ENCODE peak calls at places on chromosomes 4 and X, in seven cellular contexts. R, G, Y, F, Q, H and O are unnamed samples.

GRCh38 chrX:66076801-66077200 is 36.9 kb upstream of the VSIG4 start:
- DNase-seq in H (no peak), F (no peak), R (no peak), Q (no peak), Y (no peak), G (no peak), O (no peak)

GRCh38 chr4:62407534-62407933 is 1207.4 kb downstream of the ADGRL3 start:
- DNase-seq in H (no peak), R (no peak), Y (no peak), Q (no peak), G (no peak), F (no peak), O (no peak)

GRCh38 chr4:25308761-25309160 is 3.8 kb upstream of the ZCCHC4 start:
- DNase-seq in H (no peak), Q (no peak), Y (no peak), F (no peak), G (peak), R (no peak), O (no peak)

GRCh38 chr4:185623444-185624247 is 88.3 kb upstream of the PDLIM3 start:
- DNase-seq in H (no peak), R (no peak), G (no peak), F (no peak), Y (no peak), Q (no peak), O (no peak)

GRCh38 chrX:66200855-66201795 is 37.1 kb downstream of the HEPH start:
- DNase-seq in H (no peak), Y (no peak), Q (no peak), G (peak), F (no peak), R (peak), O (peak)

GRCh38 chr4:14218641-14219040 is 591.1 kb upstream of the BOD1L1 start:
- DNase-seq in H (no peak), F (peak), G (no peak), Q (no peak), Y (no peak), R (peak), O (no peak)

GRCh38 chr4:106914223-106914622 is 121.9 kb downstream of the DKK2 start:
- DNase-seq in R (peak), H (no peak), F (no peak), Q (no peak), G (peak), Y (no peak), O (no peak)

GRCh38 chr4:21307709-21308108 is 607.5 kb downstream of the PACRGL start:
- DNase-seq in Q (no peak), G (no peak), R (no peak), Y (no peak), H (no peak), F (no peak), O (no peak)

GRCh38 chr4:17934286-17934685 is 87.3 kb downstream of the LCORL start:
- DNase-seq in Y (no peak), G (no peak), Q (no peak), R (no peak), H (no peak), F (no peak), O (no peak)

GRCh38 chrX:150219374-150220185 is 143.5 kb upstream of the MAMLD1 start:
- DNase-seq in Q (no peak), H (no peak), R (no peak), Y (no peak), F (peak), G (peak), O (peak)

GRCh38 chr4:95585016-95585695 is 36.4 kb upstream of the UNC5C start:
- DNase-seq in G (no peak), Y (no peak), R (peak), H (no peak), Q (no peak), F (no peak), O (no peak)

GRCh38 chr4:74944354-74944793 is 11.5 kb downstream of the PARM1 start:
- DNase-seq in F (no peak), Y (no peak), G (no peak), Q (no peak), H (peak), R (no peak), O (peak)

GRCh38 chrX:79570524-79571240 is 203.5 kb upstream of the ITM2A start:
- DNase-seq in Y (no peak), Q (no peak), F (no peak), H (no peak), G (no peak), R (no peak), O (no peak)

GRCh38 chr4:37765741-37766140 is 60.7 kb upstream of the PGM2 start:
- DNase-seq in R (no peak), Q (no peak), G (no peak), Y (no peak), H (no peak), F (no peak), O (peak)

GRCh38 chr4:45004847-45005565 is 278.6 kb upstream of the GNPDA2 start:
- DNase-seq in R (peak), Q (no peak), Y (no peak), F (no peak), G (no peak), H (no peak), O (peak)

GRCh38 chrX:136754641-136755040 is 26.1 kb downstream of the ARHGEF6 start:
- DNase-seq in Q (peak), H (no peak), G (peak), F (no peak), Y (peak), R (no peak), O (no peak)

GRCh38 chr4:1549638-1550035 is 134.5 kb downstream of the FAM53A start:
- DNase-seq in Q (no peak), G (no peak), R (no peak), Y (no peak), H (no peak), F (no peak), O (no peak)

GRCh38 chr4:156805696-156806095 is 165.9 kb downstream of the PDGFC start:
- DNase-seq in R (peak), Y (no peak), G (no peak), F (no peak), Q (no peak), H (no peak), O (no peak)

GRCh38 chr4:92477309-92477708 is 173.5 kb downstream of the GRID2 start:
- DNase-seq in H (no peak), R (peak), G (no peak), Y (no peak), F (no peak), Q (no peak), O (no peak)

GRCh38 chr4:41331224-41331623 is 74.5 kb downstream of the UCHL1 start:
- DNase-seq in Q (no peak), H (no peak), Y (no peak), G (no peak), R (no peak), F (no peak), O (no peak)

GRCh38 chr4:132818091-132818490 is 331.0 kb upstream of the PCDH10 start:
- DNase-seq in Q (no peak), F (no peak), Y (no peak), R (no peak), G (no peak), H (no peak), O (no peak)

GRCh38 chrX:8868070-8868795 is 67.0 kb upstream of the FAM9A start:
- DNase-seq in R (peak), Y (no peak), G (peak), F (no peak), Q (no peak), H (no peak), O (no peak)

GRCh38 chr4:111712093-111712677 is 433.1 kb upstream of the FAM241A start:
- DNase-seq in F (no peak), Y (no peak), H (no peak), Q (no peak), R (no peak), G (no peak), O (no peak)

GRCh38 chr4:19130836-19131235 is 1109.3 kb upstream of the LCORL start:
- DNase-seq in Y (no peak), H (no peak), G (peak), Q (no peak), F (no peak), R (peak), O (no peak)

GRCh38 chr4:109465065-109465464 is 31.4 kb downstream of the SEC24B start:
- DNase-seq in R (peak), Y (no peak), F (no peak), H (no peak), Q (no peak), G (peak), O (no peak)

GRCh38 chrX:1534321-1535168 is 2.4 kb downstream of the P2RY8 start:
- DNase-seq in F (no peak), R (no peak), Q (no peak), H (no peak), G (no peak), Y (no peak), O (peak)

GRCh38 chrX:71859637-71860036 is 51.0 kb upstream of the NHSL2 start:
- DNase-seq in G (peak), Q (no peak), R (peak), Y (no peak), F (no peak), H (peak), O (peak)

GRCh38 chrX:136525738-136526606 is 6.0 kb upstream of the VGLL1 start:
- DNase-seq in Y (peak), H (peak), Q (peak), F (peak), R (peak), G (peak), O (no peak)

GRCh38 chrX:150625107-150625506 is 56.7 kb downstream of the MTM1 start:
- DNase-seq in G (no peak), H (no peak), F (no peak), Q (no peak), R (no peak), Y (no peak), O (no peak)

GRCh38 chr4:143358419-143358818 is 21.7 kb downstream of the GAB1 start:
- DNase-seq in H (no peak), F (no peak), R (no peak), G (no peak), Q (no peak), Y (no peak), O (no peak)

GRCh38 chr4:184806711-184807110 is 19.1 kb downstream of the ACSL1 start:
- DNase-seq in Y (no peak), R (no peak), F (no peak), H (no peak), G (no peak), Q (no peak), O (no peak)

GRCh38 chr4:184384056-184384809 is 90.1 kb downstream of the IRF2 start:
- DNase-seq in R (peak), Q (no peak), G (peak), H (peak), F (peak), Y (no peak), O (peak)

GRCh38 chrX:103276581-103277002 is at the start of gene TCEAL5:
- DNase-seq in Y (no peak), Q (peak), H (no peak), G (no peak), F (no peak), R (no peak), O (no peak)
- H3K4me3 ChIP-seq in Y (no peak), Q (peak), H (no peak), G (no peak), F (peak), R (no peak), O (no peak)

GRCh38 chr4:47701286-47701685 is 136.6 kb downstream of the CORIN start:
- DNase-seq in Q (no peak), H (no peak), F (no peak), R (no peak), G (no peak), Y (no peak), O (no peak)

GRCh38 chr4:47705326-47705981 is 132.4 kb downstream of the CORIN start:
- DNase-seq in R (peak), Q (no peak), F (no peak), Y (no peak), G (peak), H (no peak), O (peak)

GRCh38 chr4:47703008-47703407 is 134.9 kb downstream of the CORIN start:
- DNase-seq in Y (no peak), F (no peak), Q (no peak), R (no peak), H (no peak), G (no peak), O (no peak)

GRCh38 chr4:47703964-47704363 is 133.9 kb downstream of the CORIN start:
- DNase-seq in Y (no peak), G (peak), F (peak), H (no peak), R (no peak), Q (no peak), O (no peak)

GRCh38 chr4:47704693-47705325 is 133.1 kb downstream of the CORIN start:
- DNase-seq in Y (peak), H (peak), R (peak), F (peak), G (peak), Q (no peak), O (peak)
- TF ChIP-seq CTCF in Y (peak), H (no peak), R (peak), F (peak), G (peak), Q (peak), O (peak)

DNA sequence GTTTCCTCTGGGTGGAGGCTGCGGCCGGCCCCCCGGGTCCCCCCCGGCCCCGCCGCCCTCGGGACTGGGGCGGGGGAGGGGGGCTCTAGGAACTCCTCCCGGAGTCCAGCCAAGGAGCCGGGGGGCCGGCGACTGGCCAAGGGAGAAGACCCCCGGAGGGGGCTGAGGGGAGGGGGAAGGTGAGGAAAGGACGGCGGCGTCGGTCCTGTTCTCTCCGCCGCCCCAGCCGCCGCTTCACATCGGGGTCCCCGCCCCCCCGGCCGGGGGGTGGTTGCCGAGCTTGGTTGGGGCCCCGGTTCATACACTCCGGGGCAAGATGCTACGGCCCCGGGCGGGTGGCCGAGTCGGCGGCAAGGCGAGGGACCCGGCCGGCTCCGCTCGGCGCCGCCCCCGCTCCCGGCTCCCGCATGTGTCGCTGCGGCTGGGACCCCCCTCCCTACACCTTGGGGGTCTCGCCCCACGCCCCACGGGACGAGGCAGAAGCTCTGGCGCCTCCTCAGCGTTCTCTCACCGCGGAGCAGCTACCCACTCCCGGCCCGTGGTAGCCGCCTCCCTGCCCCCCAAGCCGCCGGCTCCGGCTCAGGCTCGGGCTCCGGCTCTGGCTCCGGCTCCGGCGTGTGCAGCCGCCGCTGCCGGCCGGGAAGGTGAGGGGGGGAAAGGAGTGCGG is 523 bp downstream of the FBXW7 start:
- DNase-seq in Y (no peak), F (no peak), H (no peak), G (no peak), R (no peak), Q (no peak), O (no peak)
- H3K4me3 ChIP-seq in Y (peak), F (peak), H (peak), G (peak), R (peak), Q (peak), O (peak)

GRCh38 chrX:106220177-106220576 is 52.1 kb downstream of the PWWP3B start:
- DNase-seq in G (no peak), Y (no peak), Q (no peak), R (peak), H (no peak), F (no peak), O (no peak)
- TF ChIP-seq CTCF in G (no peak), Y (no peak), Q (peak), R (peak), H (no peak), F (peak), O (peak)

GRCh38 chr4:22483551-22483981 is 32.3 kb downstream of the ADGRA3 start:
- DNase-seq in G (peak), H (no peak), F (no peak), Q (no peak), Y (no peak), R (peak), O (peak)
- H3K4me3 ChIP-seq in G (no peak), H (no peak), F (no peak), Q (no peak), Y (no peak), R (no peak), O (no peak)

DNA sequence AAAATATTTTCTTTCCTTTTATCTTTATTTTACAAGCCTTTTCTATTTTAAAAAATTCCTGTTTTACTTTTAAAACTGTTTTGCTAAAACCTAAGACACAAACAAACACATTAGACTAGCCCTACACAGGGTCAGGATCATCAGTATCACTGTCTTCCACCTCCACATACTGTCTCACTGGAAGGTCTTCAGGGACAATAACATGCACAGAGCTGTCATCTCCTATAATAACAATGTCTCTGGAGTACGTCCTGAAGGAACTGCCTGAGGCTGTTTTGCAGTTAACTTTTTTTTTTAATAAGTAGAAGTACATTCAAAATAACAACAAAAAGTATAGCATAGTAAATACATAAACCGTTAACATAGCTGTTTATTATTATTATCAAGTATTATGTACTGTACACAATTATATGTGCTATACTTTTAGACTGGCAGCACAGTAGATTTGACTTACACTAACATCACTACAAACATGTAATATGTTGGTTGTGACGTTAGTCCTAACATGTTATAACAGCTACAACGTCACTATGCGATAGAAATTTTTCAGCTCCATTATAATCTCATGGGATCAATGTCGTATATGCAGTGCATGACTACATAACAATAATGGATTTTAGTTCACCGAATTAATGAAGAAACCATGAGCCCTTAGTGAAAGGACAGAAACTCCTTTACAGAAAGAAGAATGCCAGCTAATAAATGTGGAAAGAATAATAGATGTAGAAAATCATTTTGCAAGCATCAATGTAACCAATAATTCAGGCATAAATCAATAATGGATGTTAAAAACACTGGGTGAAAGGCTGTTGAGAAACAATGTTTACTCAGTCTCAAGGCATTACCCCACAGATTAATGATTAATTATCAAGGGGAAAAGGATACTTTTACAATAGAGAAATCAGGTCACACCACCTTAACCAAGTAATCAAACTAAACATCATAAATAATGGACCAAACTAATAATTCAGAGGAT is 49.2 kb downstream of the FBXW7 start:
- DNase-seq in Y (no peak), G (no peak), H (no peak), F (no peak), Q (no peak), R (peak), O (no peak)
- TF ChIP-seq CTCF in Y (no peak), G (no peak), H (no peak), F (no peak), Q (no peak), R (no peak), O (no peak)

DNA sequence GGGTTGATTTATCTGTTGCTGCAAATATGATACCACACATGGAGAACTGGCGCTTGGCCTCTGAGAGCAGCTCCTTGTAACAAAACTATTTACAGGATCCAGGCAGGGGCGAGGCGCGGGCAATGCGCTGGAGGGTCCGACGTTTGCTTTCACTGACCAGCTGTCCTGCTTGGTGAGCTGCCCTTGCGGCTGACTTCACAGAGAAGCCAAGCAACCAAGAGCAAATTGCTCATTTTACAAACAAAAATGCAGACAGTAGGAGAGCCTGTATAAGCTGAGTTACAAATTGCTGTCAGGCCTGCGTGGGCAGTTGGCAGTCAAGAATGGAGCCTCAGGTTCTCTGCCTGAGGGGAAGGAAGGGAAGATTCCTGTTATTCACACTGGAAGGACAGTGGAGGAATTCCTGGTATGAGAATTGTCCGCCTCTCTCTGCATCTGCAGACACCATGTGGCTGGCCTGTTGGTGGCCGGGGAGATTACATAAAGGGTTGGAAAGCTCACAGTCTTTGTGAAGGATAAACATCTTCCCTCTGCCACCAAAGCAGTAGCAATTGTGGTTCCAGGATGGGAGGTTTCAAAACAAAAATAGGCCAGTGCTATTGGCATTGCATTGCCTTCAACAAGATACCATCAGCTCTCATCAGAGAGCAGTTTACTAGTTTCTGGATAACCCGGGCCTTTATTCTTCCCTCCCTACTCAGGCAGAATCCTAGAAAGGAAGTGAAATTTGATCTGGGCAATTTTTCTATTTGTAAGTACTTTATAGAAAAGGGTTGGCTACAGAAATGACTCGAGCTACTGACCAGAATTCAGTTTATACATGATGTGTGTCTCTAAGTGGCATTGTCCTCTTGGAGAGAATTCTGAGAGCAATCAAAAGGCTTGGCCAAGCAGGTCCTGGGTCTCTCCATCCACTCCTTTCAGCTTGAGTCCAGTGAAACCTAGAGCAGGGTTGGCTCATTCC is 192.4 kb upstream of the LEF1 start:
- DNase-seq in F (no peak), R (peak), Y (peak), Q (no peak), G (peak), H (no peak), O (peak)
- H3K4me3 ChIP-seq in F (no peak), R (no peak), Y (no peak), Q (no peak), G (no peak), H (no peak), O (no peak)

GRCh38 chr4:88659061-88659889 is 38.4 kb downstream of the NAP1L5 start:
- DNase-seq in G (peak), Q (peak), H (peak), Y (no peak), R (peak), F (peak), O (peak)
- TF ChIP-seq CTCF in G (peak), Q (peak), H (peak), Y (peak), R (peak), F (peak), O (peak)